ENCODE peak calls at places on chromosome 15, in six cellular contexts. B, N, J, F, M and Q are unnamed samples.

GRCh38 chr15:59137566-59137965 is 32.6 kb downstream of the CCNB2 start:
- DNase-seq in F (no peak), M (no peak), B (no peak), J (no peak), N (no peak), Q (no peak)

GRCh38 chr15:91445701-91446100 is 345.6 kb downstream of the SV2B start:
- DNase-seq in F (no peak), B (no peak), N (no peak), J (no peak), M (no peak), Q (no peak)

GRCh38 chr15:84982301-84982920 is 755 bp downstream of the PDE8A start:
- DNase-seq in N (peak; percentile 52), F (no peak), J (peak; percentile 72), M (peak; percentile 42), B (no peak), Q (peak; percentile 36)

GRCh38 chr15:71575474-71576045 is 234.8 kb upstream of the NR2E3 start:
- DNase-seq in B (peak; percentile 40), F (no peak), J (no peak), M (no peak), N (no peak), Q (no peak)

GRCh38 chr15:45588199-45588910 is 1.2 kb downstream of the BLOC1S6 start:
- DNase-seq in N (no peak), M (no peak), J (no peak), F (no peak), B (no peak), Q (no peak)

GRCh38 chr15:33756950-33757349 is 211.3 kb upstream of the CHRM5 start:
- DNase-seq in F (no peak), M (no peak), N (no peak), J (no peak), B (no peak), Q (no peak)

GRCh38 chr15:23467110-23467600 is 20.1 kb upstream of the GOLGA6L2 start:
- DNase-seq in B (peak; percentile 42), J (no peak), M (no peak), N (no peak), F (no peak), Q (no peak)

GRCh38 chr15:37055481-37055880 is 44.9 kb downstream of the MEIS2 start:
- DNase-seq in J (no peak), F (no peak), N (no peak), M (no peak), B (no peak), Q (no peak)

GRCh38 chr15:93141373-93141790 is 52.4 kb upstream of the RGMA start:
- DNase-seq in M (no peak), F (peak; percentile 7), B (no peak), J (no peak), N (no peak), Q (no peak)

GRCh38 chr15:73321496-73322344 is 47.0 kb downstream of the HCN4 start:
- DNase-seq in B (no peak), F (no peak), J (no peak), N (no peak), M (no peak), Q (no peak)

GRCh38 chr15:99059010-99059981 is 45.6 kb upstream of the SYNM start:
- DNase-seq in M (peak; percentile 81), B (peak; percentile 96), N (peak; percentile 79), F (no peak), J (peak; percentile 57), Q (no peak)

GRCh38 chr15:90681480-90681879 is 35.7 kb upstream of the BLM start:
- DNase-seq in M (no peak), F (no peak), J (no peak), N (no peak), B (peak; percentile 77), Q (no peak)

GRCh38 chr15:91469627-91470567 is 369.8 kb downstream of the SV2B start:
- DNase-seq in M (no peak), J (peak; percentile 32), B (no peak), F (peak; percentile 51), N (no peak), Q (no peak)

GRCh38 chr15:33200903-33201302 is 6.4 kb upstream of the FMN1 start:
- DNase-seq in J (no peak), B (no peak), F (no peak), N (no peak), M (no peak), Q (no peak)

GRCh38 chr15:70801111-70801510 is 37.8 kb upstream of the UACA start:
- DNase-seq in F (no peak), N (no peak), M (no peak), B (no peak), J (no peak), Q (no peak)